ENCODE peak calls at places on chromosomes 3 and 15, in nine cellular contexts. X is T-helper 1 cell; V is activated naive CD8-positive, alpha-beta T cell treated with anti-CD3 and anti-CD28 coated beads, Interleukin-2, amount 50 U/mL, for 24 hours; M is WERI-Rb-1; Q is aorta; U is HS-27A; C is HEK293T; R is SJSA1; D is mesothelial cell of epicardium. O is an unnamed sample.

GRCh38 chr15:90465930-90466567 is 63.7 kb upstream of the CRTC3 start:
- DNase-seq in X (no peak), V (no peak), M (no peak), Q (no peak), U (no peak), C (no peak), R (no peak), D (no peak), O (peak; percentile 49)

GRCh38 chr3:162441716-162442115 is 945.1 kb downstream of the OTOL1 start:
- DNase-seq in X (no peak), V (no peak), M (no peak), Q (no peak), U (no peak), C (no peak), R (no peak), D (no peak), O (no peak)

GRCh38 chr15:69666441-69666882 is 213.8 kb downstream of the RPLP1 start:
- DNase-seq in X (no peak), V (peak; percentile 32), M (no peak), Q (peak; percentile 73), U (no peak), C (no peak), R (no peak), D (no peak), O (peak; percentile 37)

GRCh38 chr3:103976931-103977339 is 1389.8 kb upstream of the ALCAM start:
- DNase-seq in X (no peak), V (no peak), M (no peak), Q (no peak), U (no peak), C (no peak), R (no peak), D (no peak), O (no peak)

GRCh38 chr15:74815121-74815933 is 2.7 kb downstream of the LMAN1L start:
- DNase-seq in X (no peak), V (no peak), M (no peak), Q (no peak), U (no peak), C (no peak), R (no peak), D (no peak), O (no peak)

GRCh38 chr15:101439285-101439919 is 50.1 kb downstream of the PCSK6 start:
- DNase-seq in X (no peak), V (no peak), M (no peak), Q (no peak), U (no peak), C (no peak), R (no peak), D (no peak), O (peak; percentile 15)

GRCh38 chr3:188948658-188949400 is 222.9 kb upstream of the TPRG1 start:
- DNase-seq in X (no peak), V (no peak), M (no peak), Q (peak; percentile 54), U (peak; percentile 67), C (no peak), R (peak; percentile 70), D (no peak), O (peak; percentile 93)

GRCh38 chr3:141894524-141895176 is 18.2 kb downstream of the ATP1B3 start:
- DNase-seq in X (no peak), V (no peak), M (no peak), Q (no peak), U (no peak), C (no peak), R (peak; percentile 41), D (no peak), O (peak; percentile 66)

GRCh38 chr3:60610441-60611112 is 640.7 kb downstream of the FHIT start:
- DNase-seq in X (no peak), V (no peak), M (no peak), Q (peak; percentile 69), U (peak; percentile 4), C (no peak), R (no peak), D (no peak), O (peak; percentile 83)